ENCODE peak calls at places on chromosomes 4 and X, in six cellular contexts. D, T, J, I, S and O are unnamed samples.

GRCh38 chr4:76606662-76607265 is 171.7 kb downstream of the SHROOM3 start:
- DNase-seq in D (no peak), T (no peak), J (no peak), I (no peak), S (no peak), O (no peak)

GRCh38 chrX:126836195-126836594 is 16.7 kb downstream of the PRR32 start:
- DNase-seq in D (no peak), T (no peak), J (no peak), I (no peak), S (no peak), O (no peak)

GRCh38 chr4:30614771-30615170 is 105.4 kb upstream of the PCDH7 start:
- DNase-seq in D (no peak), T (no peak), J (no peak), I (no peak), S (no peak), O (no peak)

GRCh38 chr4:113505057-113505456 is 256.5 kb downstream of the CAMK2D start:
- DNase-seq in D (no peak), T (no peak), J (no peak), I (no peak), S (no peak), O (no peak)

GRCh38 chr4:168831919-168832745 is 177.9 kb downstream of the CBR4 start:
- DNase-seq in D (peak; percentile 86), T (peak; percentile 23), J (peak; percentile 77), I (peak; percentile 85), S (peak; percentile 93), O (peak; percentile 96)

GRCh38 chrX:25072247-25072646 is 56.5 kb upstream of the ARX start:
- DNase-seq in D (no peak), T (no peak), J (no peak), I (no peak), S (no peak), O (no peak)

GRCh38 chr4:76787898-76788297 is 110.0 kb downstream of the SOWAHB start:
- DNase-seq in D (no peak), T (no peak), J (no peak), I (no peak), S (no peak), O (no peak)

GRCh38 chrX:11528623-11529022 is 137.1 kb downstream of the ARHGAP6 start:
- DNase-seq in D (no peak), T (no peak), J (no peak), I (no peak), S (no peak), O (no peak)

GRCh38 chr4:152606800-152607577 is 71.1 kb upstream of the FBXW7 start:
- DNase-seq in D (peak; percentile 18), T (no peak), J (no peak), I (no peak), S (no peak), O (no peak)

GRCh38 chr4:7893539-7893938 is 46.1 kb downstream of the AFAP1 start:
- DNase-seq in D (no peak), T (no peak), J (no peak), I (no peak), S (no peak), O (no peak)

GRCh38 chr4:26459054-26459755 is 31.1 kb downstream of the CCKAR start:
- DNase-seq in D (peak; percentile 56), T (peak; percentile 58), J (peak; percentile 59), I (no peak), S (no peak), O (no peak)

GRCh38 chr4:114658179-114658578 is 59.6 kb downstream of the UGT8 start:
- DNase-seq in D (no peak), T (no peak), J (no peak), I (no peak), S (no peak), O (no peak)

GRCh38 chr4:159127745-159128518 is 25.1 kb downstream of the RAPGEF2 start:
- DNase-seq in D (no peak), T (no peak), J (no peak), I (no peak), S (no peak), O (no peak)
- TF ChIP-seq EP300 in D (no peak), T (no peak), J (no peak), I (no peak), S (no peak), O (no peak)

GRCh38 chrX:53262189-53262917 is 19.0 kb downstream of the IQSEC2 start:
- DNase-seq in D (no peak), T (no peak), J (no peak), I (no peak), S (no peak), O (peak; percentile 47)
- TF ChIP-seq EP300 in D (no peak), T (no peak), J (no peak), I (no peak), S (no peak), O (no peak)

GRCh38 chr4:56445699-56446098 is 9.6 kb downstream of the PAICS start:
- DNase-seq in D (no peak), T (no peak), J (no peak), I (no peak), S (no peak), O (no peak)
- TF ChIP-seq EP300 in D (no peak), T (no peak), J (no peak), I (no peak), S (no peak), O (no peak)

GRCh38 chr4:176259330-176260090 is 9.5 kb downstream of the ASB5 start:
- DNase-seq in D (no peak), T (no peak), J (no peak), I (no peak), S (no peak), O (no peak)
- TF ChIP-seq EP300 in D (no peak), T (no peak), J (no peak), I (no peak), S (no peak), O (no peak)

GRCh38 chrX:41705680-41706374 is 17.1 kb downstream of the GPR34 start:
- DNase-seq in D (no peak), T (no peak), J (no peak), I (no peak), S (no peak), O (no peak)
- TF ChIP-seq EP300 in D (no peak), T (no peak), J (no peak), I (no peak), S (no peak), O (no peak)

DNA sequence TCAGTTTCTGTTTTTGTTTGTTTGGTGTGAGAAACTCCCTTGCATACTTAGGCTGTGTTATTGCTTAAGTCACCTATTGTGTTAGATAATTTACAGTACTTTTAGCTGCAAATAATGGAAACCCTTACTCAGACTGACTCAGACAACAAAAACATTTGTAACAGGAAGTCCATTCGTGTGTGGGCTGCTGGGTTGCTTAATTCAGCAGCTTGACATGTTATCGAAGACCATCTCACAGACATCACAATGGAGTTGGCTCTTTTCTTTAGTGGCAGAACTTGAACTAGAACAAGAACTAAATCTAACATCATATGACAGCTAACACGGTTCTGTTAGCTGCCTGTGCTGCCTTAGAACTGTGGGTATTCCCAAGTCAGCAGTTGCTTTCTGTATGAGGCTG is 9.9 kb upstream of the GABRE start:
- DNase-seq in D (no peak), T (peak; percentile 50), J (peak; percentile 76), I (no peak), S (no peak), O (no peak)
- TF ChIP-seq EP300 in D (no peak), T (no peak), J (peak; percentile 81), I (no peak), S (no peak), O (no peak)

GRCh38 chr4:78774395-78774794 is 1.8 kb upstream of the BMP2K start:
- DNase-seq in D (no peak), T (no peak), J (no peak), I (no peak), S (no peak), O (no peak)
- TF ChIP-seq EP300 in D (no peak), T (no peak), J (no peak), I (no peak), S (no peak), O (no peak)